ENCODE peak calls at places on chromosomes 11 and 22, in seven cellular contexts. D is WERI-Rb-1, P is right lobe of liver, E is lung, O is body of pancreas, X is adipocyte, R is ovary. N is an unnamed sample.

GRCh38 chr11:1305558-1306056 is 3.8 kb downstream of the TOLLIP start:
- DNase-seq in D (no peak), P (peak; percentile 31), E (no peak), O (no peak), X (no peak), R (no peak), N (no peak)

GRCh38 chr11:9573775-9574555 is 495 bp downstream of the WEE1 start:
- DNase-seq in D (no peak), P (peak; percentile 47), E (peak; percentile 38), O (peak; percentile 39), X (peak; percentile 38), R (no peak), N (peak; percentile 47)

GRCh38 chr11:67455054-67455453 is at the start of gene CABP4:
- DNase-seq in D (peak; percentile 62), P (no peak), E (no peak), O (no peak), X (no peak), R (no peak), N (no peak)

GRCh38 chr11:20032577-20033265 is 127.6 kb downstream of the DBX1 start:
- DNase-seq in D (no peak), P (no peak), E (no peak), O (no peak), X (no peak), R (no peak), N (no peak)

GRCh38 chr11:74004046-74004693 is 4.7 kb downstream of the UCP3 start:
- DNase-seq in D (no peak), P (no peak), E (no peak), O (no peak), X (no peak), R (no peak), N (no peak)

GRCh38 chr22:32361257-32361656 is 3.6 kb downstream of the RFPL3 start:
- DNase-seq in D (no peak), P (no peak), E (no peak), O (no peak), X (no peak), R (no peak), N (no peak)

GRCh38 chr22:33073989-33074391 is 15.8 kb upstream of the SYN3 start:
- DNase-seq in D (no peak), P (no peak), E (no peak), O (no peak), X (no peak), R (no peak), N (no peak)

GRCh38 chr11:17445240-17445795 is 31.3 kb downstream of the ABCC8 start:
- DNase-seq in D (no peak), P (no peak), E (no peak), O (no peak), X (no peak), R (no peak), N (no peak)

GRCh38 chr11:126403658-126404057 is 48.2 kb downstream of the ST3GAL4 start:
- DNase-seq in D (peak; percentile 89), P (no peak), E (no peak), O (no peak), X (no peak), R (no peak), N (peak; percentile 21)

GRCh38 chr11:12642040-12642439 is 32.2 kb upstream of the TEAD1 start:
- DNase-seq in D (no peak), P (no peak), E (no peak), O (no peak), X (peak; percentile 25), R (no peak), N (peak; percentile 40)

DNA sequence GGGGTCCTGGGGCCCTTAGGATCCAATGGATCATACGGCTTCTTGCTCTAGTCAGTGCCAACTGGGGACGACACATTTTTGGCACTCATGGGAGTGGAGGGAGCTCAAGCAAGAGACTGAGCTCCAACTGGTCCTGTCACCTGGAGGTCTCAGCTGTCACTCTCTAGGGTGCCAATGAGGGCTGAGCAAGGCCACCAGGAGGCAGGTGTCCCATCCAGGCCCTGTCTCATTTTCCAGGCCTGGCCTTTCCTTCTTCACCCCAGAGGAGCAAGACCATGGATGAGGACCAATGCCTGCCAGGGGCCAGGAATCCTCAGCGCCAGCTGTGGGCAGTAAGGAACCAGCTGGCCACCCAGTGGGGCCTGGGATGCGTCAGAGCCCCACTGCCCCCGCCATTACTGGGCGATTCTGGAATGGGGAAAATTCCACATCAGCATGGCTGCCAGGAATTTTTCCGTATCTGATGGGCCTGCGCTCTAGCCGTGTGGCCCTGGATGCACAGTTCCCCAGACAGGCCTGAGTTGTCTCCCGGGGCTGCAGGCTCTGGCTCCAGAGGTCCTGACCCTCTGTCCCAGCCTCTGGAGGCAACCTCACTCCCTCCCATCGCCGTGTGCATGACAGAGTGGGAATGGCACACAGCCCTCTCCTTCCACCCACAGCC is 676 bp upstream of the GAL3ST1 start:
- DNase-seq in D (peak; percentile 33), P (no peak), E (peak; percentile 35), O (peak; percentile 67), X (no peak), R (peak; percentile 41), N (peak; percentile 20)
- H3K4me3 ChIP-seq in D (peak overlapping the region; percentile 48), P (no peak overlapping the region), E (no peak overlapping the region), O (no peak overlapping the region), X (no peak overlapping the region), R (no peak overlapping the region), N (no peak overlapping the region)

DNA sequence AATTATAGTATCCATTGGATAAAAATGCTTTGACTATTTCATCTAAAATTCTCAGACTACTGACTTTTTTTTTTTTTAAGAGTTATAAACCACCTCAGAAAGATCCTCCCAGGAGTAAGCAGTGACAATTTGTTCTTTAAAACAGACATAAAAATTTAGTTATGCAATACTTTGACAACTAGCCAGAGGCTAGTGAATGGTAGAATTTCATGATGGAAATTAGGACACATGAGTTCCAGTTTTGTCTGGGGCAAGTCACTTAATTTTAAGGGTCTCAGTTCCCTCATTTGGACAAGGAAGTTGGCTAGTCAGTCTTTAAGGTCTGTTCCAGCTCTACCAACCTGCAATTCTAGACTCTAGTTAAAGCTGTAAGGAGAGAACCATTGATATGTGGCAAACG is 2.9 kb downstream of the IL18 start:
- DNase-seq in D (no peak), P (no peak), E (no peak), O (no peak), X (peak; percentile 7), R (no peak), N (peak; percentile 21)
- H3K4me3 ChIP-seq in D (no peak overlapping the region), P (no peak overlapping the region), E (no peak overlapping the region), O (no peak overlapping the region), X (no peak overlapping the region), R (no peak overlapping the region), N (no peak overlapping the region)

DNA sequence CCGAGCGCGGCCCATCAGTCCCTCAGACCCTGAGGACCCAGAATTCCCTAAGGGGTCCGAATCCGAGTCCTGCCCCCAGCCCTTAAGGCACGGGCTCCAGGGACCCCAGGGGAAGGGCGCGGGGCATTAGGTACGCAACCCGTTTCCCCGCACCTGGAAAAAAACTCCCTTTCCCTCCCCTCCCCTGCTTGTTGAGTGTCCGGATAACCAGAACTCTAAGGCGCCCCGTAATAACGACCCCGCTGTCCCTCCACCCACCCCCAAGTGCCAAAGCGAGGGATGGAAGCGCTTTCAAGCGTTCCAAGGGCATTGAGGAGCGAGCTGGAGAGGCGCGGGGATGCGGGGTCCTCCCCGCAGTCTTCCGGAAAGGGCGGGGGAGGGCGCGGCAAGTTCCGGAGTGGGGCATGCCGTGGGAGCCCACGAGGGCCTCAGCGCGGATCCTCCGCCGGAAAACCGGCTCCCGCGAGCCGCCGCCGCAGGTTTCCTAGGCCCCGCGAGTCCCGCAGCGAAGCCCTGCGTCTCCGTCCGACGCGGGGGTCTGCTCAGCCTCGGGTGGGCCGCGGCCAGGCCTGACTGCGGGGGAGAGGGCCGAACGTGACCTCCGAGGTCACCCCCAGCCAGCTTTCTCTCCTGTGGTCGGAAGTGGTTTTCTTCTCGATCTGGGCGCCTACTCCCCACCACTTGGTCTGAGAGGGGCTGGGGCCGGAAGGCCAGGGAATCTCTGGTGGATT is 3.9 kb upstream of the CCND1 start:
- DNase-seq in D (no peak), P (no peak), E (no peak), O (no peak), X (no peak), R (no peak), N (no peak)
- H3K4me3 ChIP-seq in D (peak overlapping the region; percentile 29), P (peak overlapping the region; percentile 17), E (no peak overlapping the region), O (no peak overlapping the region), X (peak overlapping the region; percentile 89), R (peak overlapping the region; percentile 3), N (peak overlapping the region; percentile 42)

DNA sequence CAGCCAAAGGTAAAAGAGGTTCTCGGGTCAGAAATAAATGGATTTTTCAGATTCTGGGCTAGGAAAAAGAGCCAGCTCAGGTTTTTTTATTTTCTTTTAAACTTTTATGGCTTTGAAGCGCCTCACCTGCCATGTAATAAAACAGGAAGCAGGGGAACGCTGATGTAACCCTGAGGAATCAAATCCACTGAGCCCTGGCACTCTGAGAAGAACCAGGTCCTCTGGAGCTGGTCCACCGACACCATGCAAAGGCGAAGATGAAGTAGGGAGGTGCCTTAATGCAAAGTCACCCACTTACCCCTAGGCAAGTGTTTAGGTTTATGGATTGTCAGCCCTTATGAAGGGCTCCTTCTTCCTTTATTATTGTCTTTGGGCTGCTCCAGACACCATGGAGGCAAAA is 1.6 kb downstream of the PAMR1 start:
- DNase-seq in D (no peak), P (no peak), E (no peak), O (no peak), X (no peak), R (no peak), N (no peak)
- H3K4me3 ChIP-seq in D (no peak overlapping the region), P (no peak overlapping the region), E (no peak overlapping the region), O (no peak overlapping the region), X (peak overlapping the region; percentile 8), R (peak overlapping the region; percentile 44), N (peak overlapping the region; percentile 74)

DNA sequence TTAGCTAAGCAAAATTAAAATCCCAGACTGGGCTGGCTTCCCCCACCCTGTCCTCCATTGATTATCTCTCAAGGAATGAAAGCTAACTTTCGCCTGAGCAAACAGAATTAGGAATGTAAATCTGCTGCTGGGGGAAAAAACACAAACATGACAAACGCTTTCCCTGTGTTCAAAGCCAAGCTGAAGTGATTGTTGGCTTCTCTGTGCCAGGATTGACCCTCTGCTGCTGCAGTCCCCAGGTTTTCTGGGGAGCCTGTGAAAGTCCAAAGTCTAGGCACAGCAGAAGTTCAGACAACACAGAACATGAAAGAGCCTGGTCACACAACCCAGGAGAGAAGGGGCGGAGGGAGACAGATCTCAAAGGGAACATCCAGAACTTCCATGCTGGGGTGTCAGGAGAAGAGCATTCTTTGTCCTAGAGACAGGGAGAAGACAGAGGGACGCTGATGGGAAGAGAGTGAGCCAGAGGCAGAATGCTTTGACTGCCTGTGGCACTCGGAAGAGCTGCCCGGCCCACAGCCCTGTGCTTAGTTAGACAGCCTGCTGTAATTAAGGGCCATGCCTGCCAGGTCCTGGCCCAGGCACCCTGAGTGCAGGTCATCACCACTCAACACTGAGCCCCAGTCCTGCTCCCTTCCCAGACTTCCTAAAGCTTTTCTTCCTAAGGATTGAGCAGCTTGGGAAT is 6.9 kb downstream of the PATZ1 start:
- DNase-seq in D (no peak), P (no peak), E (no peak), O (no peak), X (no peak), R (no peak), N (no peak)
- H3K4me3 ChIP-seq in D (no peak overlapping the region), P (no peak overlapping the region), E (no peak overlapping the region), O (no peak overlapping the region), X (no peak overlapping the region), R (no peak overlapping the region), N (no peak overlapping the region)

GRCh38 chr11:110710520-110711381 is 1.5 kb downstream of the ARHGAP20 start:
- DNase-seq in D (peak; percentile 21), P (peak; percentile 75), E (peak; percentile 52), O (peak; percentile 30), X (peak; percentile 81), R (peak; percentile 54), N (no peak)
- H3K4me3 ChIP-seq in D (peak overlapping the region; percentile 62), P (peak overlapping the region; percentile 69), E (peak overlapping the region; percentile 71), O (no peak overlapping the region), X (peak overlapping the region; percentile 90), R (peak overlapping the region; percentile 69), N (peak overlapping the region; percentile 76)

N was measured in foreskin fibroblast.